ENCODE peak calls at places on chromosome 7, in eight cellular contexts. One of them, this sample, is unnamed.

GRCh38 chr7:35630573-35630972 is 64.4 kb downstream of the HERPUD2 start:
- DNase-seq in CD4-positive, CD25-positive, alpha-beta regulatory T cell: no peak
- DNase-seq in dorsolateral prefrontal cortex: no peak
- DNase-seq in A549: no peak
- DNase-seq in A673: peak
- DNase-seq in AG04450: no peak
- DNase-seq in SJSA1: no peak
- DNase-seq in heart left ventricle: no peak
- DNase-seq in this sample: no peak

GRCh38 chr7:75662579-75663301 is 76.0 kb downstream of the HIP1 start:
- DNase-seq in A673: no peak
- DNase-seq in CD4-positive, CD25-positive, alpha-beta regulatory T cell: no peak
- DNase-seq in AG04450: no peak
- DNase-seq in SJSA1: no peak
- DNase-seq in A549: no peak
- DNase-seq in dorsolateral prefrontal cortex: no peak
- DNase-seq in heart left ventricle: no peak
- DNase-seq in this sample: no peak

GRCh38 chr7:66221442-66221841 is 16.3 kb downstream of the TPST1 start:
- DNase-seq in dorsolateral prefrontal cortex: no peak
- DNase-seq in A549: no peak
- DNase-seq in A673: no peak
- DNase-seq in CD4-positive, CD25-positive, alpha-beta regulatory T cell: no peak
- DNase-seq in AG04450: no peak
- DNase-seq in SJSA1: no peak
- DNase-seq in heart left ventricle: no peak
- DNase-seq in this sample: no peak

GRCh38 chr7:87877641-87878040 is 1.3 kb downstream of the DBF4 start:
- DNase-seq in heart left ventricle: no peak
- DNase-seq in A549: no peak
- DNase-seq in dorsolateral prefrontal cortex: no peak
- DNase-seq in CD4-positive, CD25-positive, alpha-beta regulatory T cell: no peak
- DNase-seq in AG04450: no peak
- DNase-seq in SJSA1: peak
- DNase-seq in A673: no peak
- DNase-seq in this sample: no peak

GRCh38 chr7:38658916-38659315 is 27.7 kb upstream of the AMPH start:
- DNase-seq in AG04450: no peak
- DNase-seq in A549: no peak
- DNase-seq in heart left ventricle: no peak
- DNase-seq in SJSA1: no peak
- DNase-seq in CD4-positive, CD25-positive, alpha-beta regulatory T cell: no peak
- DNase-seq in dorsolateral prefrontal cortex: no peak
- DNase-seq in A673: no peak
- DNase-seq in this sample: no peak

GRCh38 chr7:129843365-129843898 is 109.3 kb downstream of the UBE2H start:
- DNase-seq in dorsolateral prefrontal cortex: no peak
- DNase-seq in AG04450: no peak
- DNase-seq in A673: no peak
- DNase-seq in heart left ventricle: no peak
- DNase-seq in CD4-positive, CD25-positive, alpha-beta regulatory T cell: no peak
- DNase-seq in A549: no peak
- DNase-seq in SJSA1: no peak
- DNase-seq in this sample: no peak

GRCh38 chr7:105723582-105723981 is 142.3 kb upstream of the EFCAB10 start:
- DNase-seq in AG04450: no peak
- DNase-seq in CD4-positive, CD25-positive, alpha-beta regulatory T cell: no peak
- DNase-seq in SJSA1: no peak
- DNase-seq in dorsolateral prefrontal cortex: peak
- DNase-seq in heart left ventricle: no peak
- DNase-seq in A673: no peak
- DNase-seq in A549: no peak
- DNase-seq in this sample: no peak

GRCh38 chr7:35967366-35968139 is 166.7 kb downstream of the SEPTIN7 start:
- DNase-seq in CD4-positive, CD25-positive, alpha-beta regulatory T cell: no peak
- DNase-seq in AG04450: no peak
- DNase-seq in A549: no peak
- DNase-seq in A673: no peak
- DNase-seq in SJSA1: no peak
- DNase-seq in heart left ventricle: no peak
- DNase-seq in dorsolateral prefrontal cortex: no peak
- DNase-seq in this sample: no peak

GRCh38 chr7:3140834-3141233 is 97.2 kb upstream of the CARD11 start:
- DNase-seq in heart left ventricle: no peak
- DNase-seq in A549: no peak
- DNase-seq in AG04450: no peak
- DNase-seq in dorsolateral prefrontal cortex: no peak
- DNase-seq in CD4-positive, CD25-positive, alpha-beta regulatory T cell: no peak
- DNase-seq in SJSA1: no peak
- DNase-seq in A673: peak
- DNase-seq in this sample: no peak

GRCh38 chr7:151380199-151381082 is 29.4 kb downstream of the WDR86 start:
- DNase-seq in CD4-positive, CD25-positive, alpha-beta regulatory T cell: no peak
- DNase-seq in dorsolateral prefrontal cortex: peak
- DNase-seq in heart left ventricle: no peak
- DNase-seq in AG04450: no peak
- DNase-seq in SJSA1: no peak
- DNase-seq in A673: no peak
- DNase-seq in A549: no peak
- DNase-seq in this sample: no peak

GRCh38 chr7:121393005-121393366 is 3.1 kb downstream of the FAM3C start:
- DNase-seq in SJSA1: no peak
- DNase-seq in AG04450: no peak
- DNase-seq in CD4-positive, CD25-positive, alpha-beta regulatory T cell: no peak
- DNase-seq in A549: no peak
- DNase-seq in dorsolateral prefrontal cortex: no peak
- DNase-seq in heart left ventricle: no peak
- DNase-seq in A673: no peak
- DNase-seq in this sample: no peak

GRCh38 chr7:121395494-121395960 is 581 bp downstream of the FAM3C start:
- DNase-seq in A673: peak
- DNase-seq in heart left ventricle: no peak
- DNase-seq in SJSA1: peak
- DNase-seq in A549: peak
- DNase-seq in dorsolateral prefrontal cortex: no peak
- DNase-seq in AG04450: no peak
- DNase-seq in CD4-positive, CD25-positive, alpha-beta regulatory T cell: peak
- DNase-seq in this sample: peak

GRCh38 chr7:121395961-121396757 is at the start of gene FAM3C:
- DNase-seq in CD4-positive, CD25-positive, alpha-beta regulatory T cell: peak
- DNase-seq in AG04450: peak
- DNase-seq in A549: peak
- DNase-seq in SJSA1: peak
- DNase-seq in heart left ventricle: peak
- DNase-seq in A673: peak
- DNase-seq in dorsolateral prefrontal cortex: peak
- DNase-seq in this sample: peak

GRCh38 chr7:121392277-121393004 is 3.7 kb downstream of the FAM3C start:
- DNase-seq in CD4-positive, CD25-positive, alpha-beta regulatory T cell: no peak
- DNase-seq in SJSA1: no peak
- DNase-seq in dorsolateral prefrontal cortex: no peak
- DNase-seq in AG04450: no peak
- DNase-seq in heart left ventricle: no peak
- DNase-seq in A673: no peak
- DNase-seq in A549: no peak
- DNase-seq in this sample: no peak

DNA sequence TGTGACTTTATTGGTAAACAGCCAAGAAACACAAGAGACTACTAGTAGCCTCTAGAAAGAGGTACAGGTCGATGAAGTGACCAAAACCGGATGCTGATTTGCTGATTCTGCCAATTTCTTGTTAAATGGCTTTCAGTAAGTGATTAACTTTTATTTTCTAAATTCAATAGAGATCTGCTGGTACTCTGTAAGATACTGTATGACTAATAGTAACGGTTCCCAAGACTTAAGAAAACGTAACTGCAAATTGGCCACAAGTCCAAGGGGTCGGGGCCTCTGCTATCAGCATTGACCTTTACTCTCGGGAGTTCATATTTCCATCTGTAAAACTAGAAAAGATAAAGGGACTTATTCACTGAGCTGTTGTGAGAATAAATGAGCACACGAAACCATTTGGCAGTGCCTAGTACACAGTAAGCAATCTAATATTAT is 1.4 kb downstream of the FAM3C start:
- DNase-seq in CD4-positive, CD25-positive, alpha-beta regulatory T cell: no peak
- DNase-seq in AG04450: no peak
- DNase-seq in SJSA1: no peak
- DNase-seq in A673: no peak
- DNase-seq in A549: no peak
- DNase-seq in dorsolateral prefrontal cortex: no peak
- DNase-seq in heart left ventricle: no peak
- DNase-seq in this sample: no peak
- H3K4me3 ChIP-seq in CD4-positive, CD25-positive, alpha-beta regulatory T cell: peak
- H3K4me3 ChIP-seq in AG04450: peak
- H3K4me3 ChIP-seq in SJSA1: peak
- H3K4me3 ChIP-seq in A673: no peak
- H3K4me3 ChIP-seq in A549: peak
- H3K4me3 ChIP-seq in dorsolateral prefrontal cortex: peak
- H3K4me3 ChIP-seq in heart left ventricle: peak
- H3K4me3 ChIP-seq in this sample: peak

GRCh38 chr7:32639122-32639521 is 143.8 kb downstream of the AVL9 start:
- DNase-seq in dorsolateral prefrontal cortex: no peak
- DNase-seq in CD4-positive, CD25-positive, alpha-beta regulatory T cell: no peak
- DNase-seq in A673: no peak
- DNase-seq in SJSA1: no peak
- DNase-seq in AG04450: no peak
- DNase-seq in heart left ventricle: no peak
- DNase-seq in A549: no peak
- DNase-seq in this sample: no peak
- H3K27ac ChIP-seq in dorsolateral prefrontal cortex: no peak
- H3K27ac ChIP-seq in CD4-positive, CD25-positive, alpha-beta regulatory T cell: no peak
- H3K27ac ChIP-seq in A673: no peak
- H3K27ac ChIP-seq in SJSA1: no peak
- H3K27ac ChIP-seq in AG04450: no peak
- H3K27ac ChIP-seq in heart left ventricle: no peak
- H3K27ac ChIP-seq in A549: no peak
- H3K27ac ChIP-seq in this sample: no peak

GRCh38 chr7:111264111-111264868 is 173.4 kb downstream of the LRRN3 start:
- DNase-seq in A673: no peak
- DNase-seq in SJSA1: no peak
- DNase-seq in A549: no peak
- DNase-seq in AG04450: no peak
- DNase-seq in CD4-positive, CD25-positive, alpha-beta regulatory T cell: no peak
- DNase-seq in dorsolateral prefrontal cortex: peak
- DNase-seq in heart left ventricle: no peak
- DNase-seq in this sample: no peak
- H3K4me3 ChIP-seq in A673: no peak
- H3K4me3 ChIP-seq in SJSA1: no peak
- H3K4me3 ChIP-seq in A549: no peak
- H3K4me3 ChIP-seq in AG04450: no peak
- H3K4me3 ChIP-seq in CD4-positive, CD25-positive, alpha-beta regulatory T cell: no peak
- H3K4me3 ChIP-seq in dorsolateral prefrontal cortex: no peak
- H3K4me3 ChIP-seq in heart left ventricle: no peak
- H3K4me3 ChIP-seq in this sample: no peak

GRCh38 chr7:102044641-102044983 is 227.2 kb downstream of the CUX1 start:
- DNase-seq in heart left ventricle: no peak
- DNase-seq in AG04450: no peak
- DNase-seq in A673: no peak
- DNase-seq in SJSA1: peak
- DNase-seq in CD4-positive, CD25-positive, alpha-beta regulatory T cell: no peak
- DNase-seq in dorsolateral prefrontal cortex: no peak
- DNase-seq in A549: no peak
- DNase-seq in this sample: no peak
- H3K27ac ChIP-seq in heart left ventricle: peak
- H3K27ac ChIP-seq in AG04450: peak
- H3K27ac ChIP-seq in A673: no peak
- H3K27ac ChIP-seq in SJSA1: no peak
- H3K27ac ChIP-seq in CD4-positive, CD25-positive, alpha-beta regulatory T cell: no peak
- H3K27ac ChIP-seq in dorsolateral prefrontal cortex: peak
- H3K27ac ChIP-seq in A549: peak
- H3K27ac ChIP-seq in this sample: no peak

DNA sequence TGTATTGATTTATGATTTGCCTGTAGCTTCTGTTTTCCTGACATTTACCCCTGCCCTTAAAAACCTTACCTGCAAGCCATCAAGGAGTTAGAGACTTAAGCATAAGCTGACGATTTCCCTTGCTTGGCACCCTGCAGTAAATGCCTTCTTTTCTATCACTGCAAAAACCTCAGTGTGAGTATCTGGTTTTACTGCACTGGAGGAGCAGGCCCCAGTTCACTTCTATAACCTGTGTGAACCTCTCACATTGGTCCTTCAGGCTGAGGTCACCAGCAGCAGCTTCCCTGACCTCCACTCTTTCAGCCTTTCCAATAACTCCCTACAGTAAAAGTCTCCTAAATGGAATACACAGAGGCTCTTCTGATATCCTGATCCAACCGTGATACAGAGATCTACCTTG is 30.5 kb downstream of the NUP42 start:
- DNase-seq in A549: no peak
- DNase-seq in SJSA1: no peak
- DNase-seq in CD4-positive, CD25-positive, alpha-beta regulatory T cell: no peak
- DNase-seq in heart left ventricle: no peak
- DNase-seq in dorsolateral prefrontal cortex: no peak
- DNase-seq in A673: no peak
- DNase-seq in AG04450: no peak
- DNase-seq in this sample: no peak
- H3K4me3 ChIP-seq in A549: no peak
- H3K4me3 ChIP-seq in SJSA1: no peak
- H3K4me3 ChIP-seq in CD4-positive, CD25-positive, alpha-beta regulatory T cell: no peak
- H3K4me3 ChIP-seq in heart left ventricle: no peak
- H3K4me3 ChIP-seq in dorsolateral prefrontal cortex: no peak
- H3K4me3 ChIP-seq in A673: no peak
- H3K4me3 ChIP-seq in AG04450: no peak
- H3K4me3 ChIP-seq in this sample: no peak

GRCh38 chr7:41093141-41093540 is 609.7 kb downstream of the INHBA start:
- DNase-seq in AG04450: no peak
- DNase-seq in A673: no peak
- DNase-seq in dorsolateral prefrontal cortex: no peak
- DNase-seq in A549: no peak
- DNase-seq in heart left ventricle: no peak
- DNase-seq in SJSA1: no peak
- DNase-seq in CD4-positive, CD25-positive, alpha-beta regulatory T cell: no peak
- DNase-seq in this sample: no peak

GRCh38 chr7:41096921-41097320 is 606.0 kb downstream of the INHBA start:
- DNase-seq in dorsolateral prefrontal cortex: no peak
- DNase-seq in heart left ventricle: no peak
- DNase-seq in AG04450: peak
- DNase-seq in A673: no peak
- DNase-seq in SJSA1: peak
- DNase-seq in A549: no peak
- DNase-seq in CD4-positive, CD25-positive, alpha-beta regulatory T cell: no peak
- DNase-seq in this sample: no peak

GRCh38 chr7:41098402-41098801 is 604.5 kb downstream of the INHBA start:
- DNase-seq in A549: no peak
- DNase-seq in CD4-positive, CD25-positive, alpha-beta regulatory T cell: no peak
- DNase-seq in heart left ventricle: no peak
- DNase-seq in AG04450: no peak
- DNase-seq in dorsolateral prefrontal cortex: no peak
- DNase-seq in A673: no peak
- DNase-seq in SJSA1: peak
- DNase-seq in this sample: no peak

GRCh38 chr7:41098846-41099245 is 604.0 kb downstream of the INHBA start:
- DNase-seq in SJSA1: no peak
- DNase-seq in A673: no peak
- DNase-seq in AG04450: no peak
- DNase-seq in dorsolateral prefrontal cortex: no peak
- DNase-seq in A549: no peak
- DNase-seq in CD4-positive, CD25-positive, alpha-beta regulatory T cell: no peak
- DNase-seq in heart left ventricle: no peak
- DNase-seq in this sample: no peak

DNA sequence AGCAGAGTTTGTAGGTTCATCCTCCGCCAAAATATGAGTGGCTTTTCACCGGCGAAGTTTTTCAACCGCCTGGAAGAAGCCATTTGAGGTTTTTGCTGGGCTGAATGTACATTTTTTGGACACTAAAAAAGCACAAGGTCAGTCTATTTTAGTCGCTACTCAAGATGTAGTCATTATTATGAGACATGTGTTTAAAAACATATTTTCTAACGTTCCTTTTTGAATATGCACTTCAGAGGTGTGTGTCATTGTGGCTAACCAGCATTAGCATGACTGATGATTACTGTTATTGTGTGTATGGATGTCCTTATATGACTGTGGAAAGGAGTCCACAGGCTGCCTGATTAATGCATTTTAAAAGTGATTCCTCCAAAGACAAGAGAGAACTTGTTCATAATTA is 605.4 kb downstream of the INHBA start:
- DNase-seq in CD4-positive, CD25-positive, alpha-beta regulatory T cell: no peak
- DNase-seq in heart left ventricle: no peak
- DNase-seq in AG04450: peak
- DNase-seq in A673: no peak
- DNase-seq in A549: no peak
- DNase-seq in dorsolateral prefrontal cortex: no peak
- DNase-seq in SJSA1: peak
- DNase-seq in this sample: no peak
- H3K27ac ChIP-seq in CD4-positive, CD25-positive, alpha-beta regulatory T cell: no peak
- H3K27ac ChIP-seq in heart left ventricle: no peak
- H3K27ac ChIP-seq in AG04450: peak
- H3K27ac ChIP-seq in A673: no peak
- H3K27ac ChIP-seq in A549: no peak
- H3K27ac ChIP-seq in dorsolateral prefrontal cortex: no peak
- H3K27ac ChIP-seq in SJSA1: peak
- H3K27ac ChIP-seq in this sample: no peak